ENCODE peak calls at places on chromosome 20, in six cellular contexts. K is neural progenitor cell, P is mesendoderm, Y is mammary epithelial cell, B is GM12878, J is endodermal cell. E is an unnamed sample.

GRCh38 chr20:61833807-61834610 is 231.7 kb downstream of the TAF4 start:
- DNase-seq in K (no peak), P (no peak), Y (no peak), B (no peak), J (no peak), E (no peak)

GRCh38 chr20:59575653-59576052 is 28.7 kb upstream of the PHACTR3 start:
- DNase-seq in K (no peak), P (no peak), Y (no peak), B (no peak), J (no peak), E (no peak)

GRCh38 chr20:59737073-59737691 is 132.8 kb downstream of the PHACTR3 start:
- DNase-seq in K (no peak), P (no peak), Y (no peak), B (no peak), J (peak; percentile 28), E (no peak)

GRCh38 chr20:61387204-61387958 is 135.3 kb downstream of the CDH4 start:
- DNase-seq in K (peak; percentile 52), P (peak; percentile 51), Y (peak; percentile 76), B (no peak), J (peak; percentile 85), E (peak; percentile 51)

GRCh38 chr20:19482726-19483125 is 270.3 kb downstream of the SLC24A3 start:
- DNase-seq in K (no peak), P (no peak), Y (no peak), B (no peak), J (no peak), E (no peak)

GRCh38 chr20:1943267-1944002 is 48.2 kb downstream of the SIRPA start:
- DNase-seq in K (no peak), P (no peak), Y (peak; percentile 67), B (no peak), J (no peak), E (no peak)

GRCh38 chr20:50572922-50573777 is 63.0 kb downstream of the PTPN1 start:
- DNase-seq in K (no peak), P (no peak), Y (no peak), B (no peak), J (no peak), E (peak; percentile 98)

GRCh38 chr20:3658708-3659491 is 4.3 kb downstream of the GFRA4 start:
- DNase-seq in K (no peak), P (no peak), Y (no peak), B (peak; percentile 77), J (no peak), E (no peak)

GRCh38 chr20:63521602-63522001 is 1.0 kb downstream of the PPDPF start:
- DNase-seq in K (peak; percentile 70), P (no peak), Y (no peak), B (no peak), J (peak; percentile 76), E (no peak)

GRCh38 chr20:39800548-39800947 is 838.4 kb downstream of the DHX35 start:
- DNase-seq in K (no peak), P (no peak), Y (peak; percentile 80), B (peak; percentile 26), J (no peak), E (peak; percentile 83)

GRCh38 chr20:2693996-2694471 is 1.5 kb downstream of the EBF4 start:
- DNase-seq in K (peak; percentile 56), P (no peak), Y (no peak), B (no peak), J (no peak), E (no peak)

GRCh38 chr20:20786428-20786827 is 74.0 kb upstream of the RALGAPA2 start:
- DNase-seq in K (no peak), P (no peak), Y (no peak), B (no peak), J (no peak), E (no peak)

GRCh38 chr20:59144179-59144830 is 19.3 kb upstream of the ZNF831 start:
- DNase-seq in K (no peak), P (no peak), Y (no peak), B (no peak), J (no peak), E (no peak)

GRCh38 chr20:33976959-33977358 is 16.8 kb upstream of the RALY start:
- DNase-seq in K (no peak), P (no peak), Y (no peak), B (no peak), J (no peak), E (no peak)

GRCh38 chr20:46126440-46127056 is 8.4 kb downstream of the CD40 start:
- DNase-seq in K (no peak), P (no peak), Y (no peak), B (no peak), J (no peak), E (no peak)

GRCh38 chr20:34069341-34070078 is 42.5 kb downstream of the EIF2S2 start:
- DNase-seq in K (peak; percentile 86), P (peak; percentile 90), Y (peak; percentile 72), B (peak; percentile 30), J (peak; percentile 92), E (peak; percentile 72)

GRCh38 chr20:35979528-35979927 is 11.1 kb downstream of the CNBD2 start:
- DNase-seq in K (no peak), P (no peak), Y (no peak), B (no peak), J (peak; percentile 24), E (no peak)

GRCh38 chr20:45880988-45881788 is at the start of gene ZSWIM1:
- DNase-seq in K (peak; percentile 98), P (peak; percentile 100), Y (peak; percentile 98), B (peak; percentile 99), J (peak; percentile 100), E (peak; percentile 98)

GRCh38 chr20:43744121-43744520 is 17.3 kb upstream of the GTSF1L start:
- DNase-seq in K (no peak), P (peak; percentile 81), Y (peak; percentile 35), B (no peak), J (peak; percentile 76), E (no peak)

GRCh38 chr20:48823960-48824497 is 3.8 kb downstream of the PREX1 start:
- DNase-seq in K (no peak), P (no peak), Y (peak; percentile 90), B (peak; percentile 76), J (no peak), E (peak; percentile 83)

GRCh38 chr20:9200620-9201019 is 131.7 kb downstream of the PLCB4 start:
- DNase-seq in K (no peak), P (peak; percentile 52), Y (peak; percentile 14), B (no peak), J (no peak), E (peak; percentile 95)

GRCh38 chr20:51060301-51060700 is 37.4 kb upstream of the KCNG1 start:
- DNase-seq in K (no peak), P (no peak), Y (no peak), B (no peak), J (peak; percentile 34), E (peak; percentile 36)

GRCh38 chr20:46713957-46714834 is 4.7 kb downstream of the SLC2A10 start:
- DNase-seq in K (no peak), P (no peak), Y (no peak), B (no peak), J (no peak), E (no peak)

GRCh38 chr20:34175879-34176278 is 63.8 kb upstream of the EIF2S2 start:
- DNase-seq in K (no peak), P (no peak), Y (no peak), B (no peak), J (no peak), E (no peak)

GRCh38 chr20:49469060-49469459 is 13.4 kb downstream of the KCNB1 start:
- DNase-seq in K (no peak), P (no peak), Y (no peak), B (no peak), J (no peak), E (no peak)

GRCh38 chr20:37538003-37538402 is 10.3 kb upstream of the BLCAP start:
- DNase-seq in K (no peak), P (no peak), Y (peak; percentile 69), B (no peak), J (peak; percentile 38), E (peak; percentile 56)

GRCh38 chr20:23048283-23049200 is 930 bp downstream of the THBD start:
- DNase-seq in K (peak; percentile 78), P (peak; percentile 74), Y (peak; percentile 39), B (no peak), J (peak; percentile 90), E (peak; percentile 22)
- H3K9ac ChIP-seq in K (no peak overlapping the region), P (peak overlapping the region; percentile 40), Y (no peak overlapping the region), B (no peak overlapping the region), J (no peak overlapping the region), E (no peak overlapping the region)

GRCh38 chr20:56117350-56117749 is 112.0 kb upstream of the CBLN4 start:
- DNase-seq in K (no peak), P (no peak), Y (no peak), B (no peak), J (no peak), E (no peak)
- H3K4me1 ChIP-seq in K (no peaks in the 10 kb centered on the region), P (no peaks in the 10 kb centered on the region), Y (no peaks in the 10 kb centered on the region), B (no peaks in the 10 kb centered on the region), J (no peaks in the 10 kb centered on the region), E (no peaks in the 10 kb centered on the region)

DNA sequence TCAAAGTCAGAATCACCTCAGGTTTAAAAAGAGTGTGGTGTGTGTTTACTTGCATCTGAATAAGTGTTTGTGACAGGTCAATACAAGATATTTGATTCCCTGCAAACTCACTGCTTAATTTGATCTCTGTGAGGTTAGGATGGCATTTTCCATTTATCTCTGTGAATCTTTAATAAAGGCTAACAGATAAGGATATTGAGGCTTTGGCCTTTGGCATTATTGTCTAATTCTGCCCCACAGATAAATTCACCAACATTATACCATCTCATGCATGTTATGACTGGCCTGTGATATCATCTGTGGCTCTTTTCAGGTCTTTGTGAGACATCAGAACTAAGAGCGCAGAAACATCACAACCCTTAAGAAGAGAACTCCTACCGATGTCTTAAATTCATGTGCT is 84.7 kb downstream of the TRMT6 start:
- DNase-seq in K (no peak), P (no peak), Y (peak; percentile 77), B (no peak), J (no peak), E (no peak)
- H3K27ac ChIP-seq in K (no peak overlapping the region), P (no peak overlapping the region), Y (peak overlapping the region; percentile 83), B (no peak overlapping the region), J (no peak overlapping the region), E (no peak overlapping the region)

GRCh38 chr20:4916991-4917881 is 84.1 kb downstream of the SLC23A2 start:
- DNase-seq in K (peak; percentile 24), P (no peak), Y (peak; percentile 58), B (no peak), J (no peak), E (peak; percentile 72)
- H3K9ac ChIP-seq in K (no peak overlapping the region), P (no peak overlapping the region), Y (no peak overlapping the region), B (no peak overlapping the region), J (no peak overlapping the region), E (no peak overlapping the region)

GRCh38 chr20:41318271-41318649 is 729 bp upstream of the ZHX3 start:
- DNase-seq in K (no peak), P (no peak), Y (no peak), B (no peak), J (no peak), E (no peak)

GRCh38 chr20:41316009-41316408 is 1.5 kb downstream of the ZHX3 start:
- DNase-seq in K (no peak), P (no peak), Y (no peak), B (no peak), J (no peak), E (no peak)

GRCh38 chr20:41321003-41321402 is 3.5 kb upstream of the ZHX3 start:
- DNase-seq in K (no peak), P (no peak), Y (no peak), B (no peak), J (no peak), E (no peak)

GRCh38 chr20:41316602-41317535 is 662 bp downstream of the ZHX3 start:
- DNase-seq in K (peak; percentile 81), P (peak; percentile 86), Y (peak; percentile 62), B (no peak), J (peak; percentile 88), E (peak; percentile 86)

GRCh38 chr20:41317536-41318270 is at the start of gene ZHX3:
- DNase-seq in K (peak; percentile 99), P (peak; percentile 98), Y (peak; percentile 95), B (peak; percentile 78), J (peak; percentile 98), E (peak; percentile 95)
- H3K4me1 ChIP-seq in K (peaks cover 3% of the 10 kb centered on the region), P (no peaks in the 10 kb centered on the region), Y (peaks cover 16% of the 10 kb centered on the region), B (peaks cover 3% of the 10 kb centered on the region), J (no peaks in the 10 kb centered on the region), E (peaks cover 2% of the 10 kb centered on the region)

GRCh38 chr20:53984781-53985518 is 85.4 kb downstream of the BCAS1 start:
- DNase-seq in K (no peak), P (no peak), Y (no peak), B (no peak), J (no peak), E (no peak)
- H3K27ac ChIP-seq in K (no peak overlapping the region), P (no peak overlapping the region), Y (no peak overlapping the region), B (no peak overlapping the region), J (no peak overlapping the region), E (no peak overlapping the region)